ENCODE peak calls at places on chromosomes 13 and 19, in ten cellular contexts. One of them, this sample, is unnamed.

GRCh38 chr13:99404005-99404755 is 97.0 kb upstream of the GPR183 start:
- DNase-seq in HT1080: peak; percentile 9
- DNase-seq in stimulated activated CD4-positive, alpha-beta T cell treated with anti-CD3 and anti-CD28 coated beads, Interleukin-2, amount 100 ng/mL, for 48 hours: no peak
- DNase-seq in mesenteric fat pad: no peak
- DNase-seq in activated B cell treated with CpG ODN at 0.5 μM for 24 hours: no peak
- DNase-seq in HEK293T: no peak
- DNase-seq in GM13976: no peak
- DNase-seq in AG08395: peak; percentile 7
- DNase-seq in endothelial cell: no peak
- DNase-seq in stromal cell of bone marrow: no peak
- DNase-seq in this sample: no peak

GRCh38 chr19:1424182-1424955 is 13.8 kb upstream of the RPS15 start:
- DNase-seq in HT1080: no peak
- DNase-seq in stimulated activated CD4-positive, alpha-beta T cell treated with anti-CD3 and anti-CD28 coated beads, Interleukin-2, amount 100 ng/mL, for 48 hours: no peak
- DNase-seq in mesenteric fat pad: no peak
- DNase-seq in activated B cell treated with CpG ODN at 0.5 μM for 24 hours: no peak
- DNase-seq in HEK293T: no peak
- DNase-seq in GM13976: no peak
- DNase-seq in AG08395: no peak
- DNase-seq in endothelial cell: no peak
- DNase-seq in stromal cell of bone marrow: no peak
- DNase-seq in this sample: no peak

GRCh38 chr13:75550159-75550567 is 572 bp downstream of the UCHL3 start:
- DNase-seq in HT1080: peak; percentile 87
- DNase-seq in stimulated activated CD4-positive, alpha-beta T cell treated with anti-CD3 and anti-CD28 coated beads, Interleukin-2, amount 100 ng/mL, for 48 hours: peak; percentile 27
- DNase-seq in mesenteric fat pad: no peak
- DNase-seq in activated B cell treated with CpG ODN at 0.5 μM for 24 hours: no peak
- DNase-seq in HEK293T: peak; percentile 78
- DNase-seq in GM13976: peak; percentile 44
- DNase-seq in AG08395: peak; percentile 48
- DNase-seq in endothelial cell: peak; percentile 4
- DNase-seq in stromal cell of bone marrow: peak; percentile 41
- DNase-seq in this sample: no peak

GRCh38 chr19:33186835-33187540 is 7.1 kb upstream of the LRP3 start:
- DNase-seq in HT1080: no peak
- DNase-seq in stimulated activated CD4-positive, alpha-beta T cell treated with anti-CD3 and anti-CD28 coated beads, Interleukin-2, amount 100 ng/mL, for 48 hours: no peak
- DNase-seq in mesenteric fat pad: no peak
- DNase-seq in activated B cell treated with CpG ODN at 0.5 μM for 24 hours: peak; percentile 3
- DNase-seq in HEK293T: no peak
- DNase-seq in GM13976: no peak
- DNase-seq in AG08395: no peak
- DNase-seq in endothelial cell: no peak
- DNase-seq in stromal cell of bone marrow: no peak
- DNase-seq in this sample: no peak

GRCh38 chr13:98487016-98487415 is 89.9 kb downstream of the STK24 start:
- DNase-seq in HT1080: no peak
- DNase-seq in stimulated activated CD4-positive, alpha-beta T cell treated with anti-CD3 and anti-CD28 coated beads, Interleukin-2, amount 100 ng/mL, for 48 hours: no peak
- DNase-seq in mesenteric fat pad: no peak
- DNase-seq in activated B cell treated with CpG ODN at 0.5 μM for 24 hours: no peak
- DNase-seq in HEK293T: no peak
- DNase-seq in GM13976: no peak
- DNase-seq in AG08395: no peak
- DNase-seq in endothelial cell: no peak
- DNase-seq in stromal cell of bone marrow: no peak
- DNase-seq in this sample: no peak

GRCh38 chr19:46181386-46181774 is 33.3 kb downstream of the IGFL2 start:
- DNase-seq in HT1080: peak; percentile 66
- DNase-seq in stimulated activated CD4-positive, alpha-beta T cell treated with anti-CD3 and anti-CD28 coated beads, Interleukin-2, amount 100 ng/mL, for 48 hours: no peak
- DNase-seq in mesenteric fat pad: no peak
- DNase-seq in activated B cell treated with CpG ODN at 0.5 μM for 24 hours: no peak
- DNase-seq in HEK293T: no peak
- DNase-seq in GM13976: no peak
- DNase-seq in AG08395: no peak
- DNase-seq in endothelial cell: no peak
- DNase-seq in stromal cell of bone marrow: peak; percentile 36
- DNase-seq in this sample: no peak

GRCh38 chr19:38384209-38385027 is 3.4 kb downstream of the GGN start:
- DNase-seq in HT1080: no peak
- DNase-seq in stimulated activated CD4-positive, alpha-beta T cell treated with anti-CD3 and anti-CD28 coated beads, Interleukin-2, amount 100 ng/mL, for 48 hours: no peak
- DNase-seq in mesenteric fat pad: no peak
- DNase-seq in activated B cell treated with CpG ODN at 0.5 μM for 24 hours: no peak
- DNase-seq in HEK293T: peak; percentile 40
- DNase-seq in GM13976: no peak
- DNase-seq in AG08395: no peak
- DNase-seq in endothelial cell: peak; percentile 60
- DNase-seq in stromal cell of bone marrow: no peak
- DNase-seq in this sample: no peak

GRCh38 chr13:83048419-83048818 is 833.9 kb downstream of the SLITRK1 start:
- DNase-seq in HT1080: no peak
- DNase-seq in stimulated activated CD4-positive, alpha-beta T cell treated with anti-CD3 and anti-CD28 coated beads, Interleukin-2, amount 100 ng/mL, for 48 hours: no peak
- DNase-seq in mesenteric fat pad: no peak
- DNase-seq in activated B cell treated with CpG ODN at 0.5 μM for 24 hours: no peak
- DNase-seq in HEK293T: no peak
- DNase-seq in GM13976: no peak
- DNase-seq in AG08395: no peak
- DNase-seq in endothelial cell: no peak
- DNase-seq in stromal cell of bone marrow: no peak
- DNase-seq in this sample: no peak

GRCh38 chr13:71922191-71922590 is 55.2 kb upstream of the DACH1 start:
- DNase-seq in HT1080: no peak
- DNase-seq in stimulated activated CD4-positive, alpha-beta T cell treated with anti-CD3 and anti-CD28 coated beads, Interleukin-2, amount 100 ng/mL, for 48 hours: no peak
- DNase-seq in mesenteric fat pad: no peak
- DNase-seq in activated B cell treated with CpG ODN at 0.5 μM for 24 hours: no peak
- DNase-seq in HEK293T: no peak
- DNase-seq in GM13976: no peak
- DNase-seq in AG08395: no peak
- DNase-seq in endothelial cell: no peak
- DNase-seq in stromal cell of bone marrow: no peak
- DNase-seq in this sample: no peak

GRCh38 chr13:76383671-76384461 is 502.3 kb downstream of the KCTD12 start:
- DNase-seq in HT1080: peak; percentile 84
- DNase-seq in stimulated activated CD4-positive, alpha-beta T cell treated with anti-CD3 and anti-CD28 coated beads, Interleukin-2, amount 100 ng/mL, for 48 hours: no peak
- DNase-seq in mesenteric fat pad: no peak
- DNase-seq in activated B cell treated with CpG ODN at 0.5 μM for 24 hours: no peak
- DNase-seq in HEK293T: no peak
- DNase-seq in GM13976: no peak
- DNase-seq in AG08395: peak; percentile 67
- DNase-seq in endothelial cell: no peak
- DNase-seq in stromal cell of bone marrow: peak; percentile 76
- DNase-seq in this sample: no peak

GRCh38 chr13:40113644-40114304 is 458.3 kb downstream of the COG6 start:
- DNase-seq in HT1080: no peak
- DNase-seq in stimulated activated CD4-positive, alpha-beta T cell treated with anti-CD3 and anti-CD28 coated beads, Interleukin-2, amount 100 ng/mL, for 48 hours: no peak
- DNase-seq in mesenteric fat pad: no peak
- DNase-seq in activated B cell treated with CpG ODN at 0.5 μM for 24 hours: no peak
- DNase-seq in HEK293T: no peak
- DNase-seq in GM13976: no peak
- DNase-seq in AG08395: no peak
- DNase-seq in endothelial cell: no peak
- DNase-seq in stromal cell of bone marrow: no peak
- DNase-seq in this sample: no peak

GRCh38 chr19:14440049-14440448 is 6.9 kb downstream of the PKN1 start:
- DNase-seq in HT1080: no peak
- DNase-seq in stimulated activated CD4-positive, alpha-beta T cell treated with anti-CD3 and anti-CD28 coated beads, Interleukin-2, amount 100 ng/mL, for 48 hours: peak; percentile 78
- DNase-seq in mesenteric fat pad: peak; percentile 93
- DNase-seq in activated B cell treated with CpG ODN at 0.5 μM for 24 hours: peak; percentile 77
- DNase-seq in HEK293T: no peak
- DNase-seq in GM13976: peak; percentile 90
- DNase-seq in AG08395: no peak
- DNase-seq in endothelial cell: peak; percentile 42
- DNase-seq in stromal cell of bone marrow: no peak
- DNase-seq in this sample: peak; percentile 75

GRCh38 chr13:83618966-83619365 is 263.3 kb downstream of the SLITRK1 start:
- DNase-seq in HT1080: peak; percentile 62
- DNase-seq in stimulated activated CD4-positive, alpha-beta T cell treated with anti-CD3 and anti-CD28 coated beads, Interleukin-2, amount 100 ng/mL, for 48 hours: no peak
- DNase-seq in mesenteric fat pad: no peak
- DNase-seq in activated B cell treated with CpG ODN at 0.5 μM for 24 hours: no peak
- DNase-seq in HEK293T: no peak
- DNase-seq in GM13976: no peak
- DNase-seq in AG08395: no peak
- DNase-seq in endothelial cell: no peak
- DNase-seq in stromal cell of bone marrow: peak; percentile 58
- DNase-seq in this sample: no peak

GRCh38 chr19:29404951-29405727 is 120.7 kb upstream of the VSTM2B start:
- DNase-seq in HT1080: no peak
- DNase-seq in stimulated activated CD4-positive, alpha-beta T cell treated with anti-CD3 and anti-CD28 coated beads, Interleukin-2, amount 100 ng/mL, for 48 hours: no peak
- DNase-seq in mesenteric fat pad: no peak
- DNase-seq in activated B cell treated with CpG ODN at 0.5 μM for 24 hours: no peak
- DNase-seq in HEK293T: no peak
- DNase-seq in GM13976: no peak
- DNase-seq in AG08395: no peak
- DNase-seq in endothelial cell: no peak
- DNase-seq in stromal cell of bone marrow: no peak
- DNase-seq in this sample: no peak

GRCh38 chr19:2512523-2513431 is 36.9 kb downstream of the GADD45B start:
- DNase-seq in HT1080: no peak
- DNase-seq in stimulated activated CD4-positive, alpha-beta T cell treated with anti-CD3 and anti-CD28 coated beads, Interleukin-2, amount 100 ng/mL, for 48 hours: no peak
- DNase-seq in mesenteric fat pad: no peak
- DNase-seq in activated B cell treated with CpG ODN at 0.5 μM for 24 hours: no peak
- DNase-seq in HEK293T: no peak
- DNase-seq in GM13976: no peak
- DNase-seq in AG08395: no peak
- DNase-seq in endothelial cell: no peak
- DNase-seq in stromal cell of bone marrow: no peak
- DNase-seq in this sample: no peak

GRCh38 chr13:30047154-30047874 is 196.9 kb upstream of the UBL3 start:
- DNase-seq in HT1080: no peak
- DNase-seq in stimulated activated CD4-positive, alpha-beta T cell treated with anti-CD3 and anti-CD28 coated beads, Interleukin-2, amount 100 ng/mL, for 48 hours: no peak
- DNase-seq in mesenteric fat pad: no peak
- DNase-seq in activated B cell treated with CpG ODN at 0.5 μM for 24 hours: no peak
- DNase-seq in HEK293T: no peak
- DNase-seq in GM13976: no peak
- DNase-seq in AG08395: no peak
- DNase-seq in endothelial cell: no peak
- DNase-seq in stromal cell of bone marrow: no peak
- DNase-seq in this sample: peak; percentile 6

GRCh38 chr19:4401482-4402170 is 814 bp upstream of the CHAF1A start:
- DNase-seq in HT1080: no peak
- DNase-seq in stimulated activated CD4-positive, alpha-beta T cell treated with anti-CD3 and anti-CD28 coated beads, Interleukin-2, amount 100 ng/mL, for 48 hours: no peak
- DNase-seq in mesenteric fat pad: no peak
- DNase-seq in activated B cell treated with CpG ODN at 0.5 μM for 24 hours: no peak
- DNase-seq in HEK293T: no peak
- DNase-seq in GM13976: no peak
- DNase-seq in AG08395: no peak
- DNase-seq in endothelial cell: no peak
- DNase-seq in stromal cell of bone marrow: no peak
- DNase-seq in this sample: no peak